ENCODE peak calls at places on chromosome 7, in six cellular contexts. M is osteoblast, Z is SK-N-SH, Q is nephron progenitor cell, Y is D341Med, W is mesendoderm. F is an unnamed sample.

GRCh38 chr7:47693161-47693740 is 111.3 kb upstream of the TNS3 start:
- DNase-seq in M (no peak), Z (no peak), Q (no peak), Y (no peak), W (no peak), F (no peak)

GRCh38 chr7:98267305-98267704 is 14.2 kb upstream of the BRI3 start:
- DNase-seq in M (no peak), Z (no peak), Q (no peak), Y (no peak), W (no peak), F (no peak)

GRCh38 chr7:70830060-70830395 is 301.9 kb upstream of the GALNT17 start:
- DNase-seq in M (no peak), Z (no peak), Q (peak), Y (no peak), W (no peak), F (no peak)

GRCh38 chr7:64559206-64559605 is 3.7 kb downstream of the ZNF680 start:
- DNase-seq in M (no peak), Z (no peak), Q (no peak), Y (no peak), W (no peak), F (no peak)

GRCh38 chr7:27764109-27764508 is 24.1 kb downstream of the TAX1BP1 start:
- DNase-seq in M (no peak), Z (no peak), Q (no peak), Y (no peak), W (no peak), F (no peak)

GRCh38 chr7:44631458-44632115 is 25.2 kb downstream of the OGDH start:
- DNase-seq in M (no peak), Z (no peak), Q (no peak), Y (no peak), W (no peak), F (no peak)

GRCh38 chr7:100163871-100164270 is 4.5 kb downstream of the GAL3ST4 start:
- DNase-seq in M (no peak), Z (no peak), Q (no peak), Y (no peak), W (no peak), F (no peak)

GRCh38 chr7:443279-443833 is 76.3 kb downstream of the PDGFA start:
- DNase-seq in M (no peak), Z (no peak), Q (no peak), Y (no peak), W (no peak), F (no peak)

GRCh38 chr7:142477079-142477651 is 219.3 kb upstream of the PRSS58 start:
- DNase-seq in M (no peak), Z (no peak), Q (no peak), Y (no peak), W (no peak), F (no peak)

GRCh38 chr7:116418524-116418923 is 81.0 kb upstream of the CAV2 start:
- DNase-seq in M (no peak), Z (no peak), Q (no peak), Y (no peak), W (no peak), F (no peak)

GRCh38 chr7:2355079-2356008 is 717 bp downstream of the EIF3B start:
- DNase-seq in M (peak), Z (no peak), Q (peak), Y (peak), W (peak), F (no peak)